ENCODE peak calls at places on chromosomes 11 and 22, in nine cellular contexts. W is colonic mucosa; L is AG04450; X is CD8-positive, alpha-beta memory T cell; D is fibroblast of pulmonary artery; H is A549; Y is IMR-90; K is choroid plexus epithelial cell; R is astrocyte. F is an unnamed sample.

GRCh38 chr22:44103735-44104134 is 77.0 kb upstream of the PARVG start:
- DNase-seq in D (no peak), X (no peak), H (no peak), W (no peak), K (no peak), Y (no peak), L (no peak), R (no peak), F (no peak)

GRCh38 chr11:118081241-118081958 is 4.5 kb downstream of the TMPRSS4 start:
- DNase-seq in R (no peak), D (no peak), L (no peak), X (no peak), H (no peak), W (no peak), K (no peak), Y (no peak), F (no peak)

GRCh38 chr11:70055444-70055843 is 22.7 kb upstream of the ANO1 start:
- DNase-seq in W (no peak), Y (no peak), X (no peak), R (no peak), D (no peak), L (no peak), H (no peak), K (no peak), F (no peak)

GRCh38 chr11:67347964-67348749 is 5.2 kb downstream of the POLD4 start:
- DNase-seq in R (peak), Y (peak), X (no peak), D (no peak), L (no peak), K (peak), H (peak), W (no peak), F (no peak)

GRCh38 chr11:21564095-21564494 is 628.8 kb upstream of the ANO5 start:
- DNase-seq in R (no peak), X (no peak), Y (no peak), D (no peak), W (no peak), K (no peak), L (no peak), H (no peak), F (no peak)

GRCh38 chr11:107740256-107740655 is 28.4 kb upstream of the SLN start:
- DNase-seq in Y (no peak), R (peak), W (no peak), D (no peak), X (no peak), L (no peak), H (no peak), K (peak), F (no peak)

GRCh38 chr11:75490221-75491181 is 35.2 kb downstream of the GDPD5 start:
- DNase-seq in H (no peak), W (no peak), Y (peak), L (no peak), X (no peak), D (peak), R (peak), K (peak), F (no peak)

GRCh38 chr11:70464509-70465361 is 66.4 kb downstream of the CTTN start:
- DNase-seq in R (no peak), K (no peak), Y (no peak), X (no peak), W (no peak), H (no peak), D (no peak), L (no peak), F (no peak)

GRCh38 chr22:41094036-41094435 is 1.6 kb downstream of the EP300 start:
- DNase-seq in R (peak), H (peak), D (peak), X (peak), Y (peak), L (no peak), W (peak), K (peak), F (no peak)

GRCh38 chr11:76415073-76415472 is 29.7 kb upstream of the EMSY start:
- DNase-seq in H (peak), W (no peak), R (no peak), Y (no peak), K (no peak), D (no peak), X (no peak), L (no peak), F (no peak)

GRCh38 chr11:2653930-2654739 is 45.7 kb downstream of the KCNQ1OT1 start:
- DNase-seq in D (no peak), R (no peak), W (peak), Y (no peak), H (no peak), X (no peak), K (no peak), L (no peak), F (no peak)

GRCh38 chr22:21945453-21946261 is 7.0 kb downstream of the PPM1F start:
- DNase-seq in L (no peak), W (no peak), D (no peak), Y (no peak), H (no peak), X (no peak), R (no peak), K (no peak), F (no peak)

GRCh38 chr11:81033779-81034550 is 1593.1 kb upstream of the TENM4 start:
- DNase-seq in D (no peak), Y (no peak), H (no peak), W (no peak), X (no peak), R (no peak), L (no peak), K (no peak), F (no peak)

GRCh38 chr11:94544832-94545640 is 1.3 kb downstream of the FUT4 start:
- DNase-seq in H (no peak), R (no peak), Y (no peak), W (peak), D (no peak), X (no peak), L (no peak), K (no peak), F (no peak)

GRCh38 chr11:11421509-11421908 is 68.5 kb upstream of the CSNK2A3 start:
- DNase-seq in K (no peak), L (no peak), R (no peak), X (no peak), D (no peak), W (no peak), H (no peak), Y (no peak), F (no peak)

GRCh38 chr11:44989831-44990566 is 39.3 kb upstream of the TP53I11 start:
- DNase-seq in H (no peak), K (no peak), R (no peak), Y (no peak), L (no peak), W (no peak), D (peak), X (no peak), F (peak)

GRCh38 chr11:13207665-13208594 is 69.7 kb upstream of the BMAL1 start:
- DNase-seq in W (peak), X (no peak), K (peak), H (peak), D (peak), Y (peak), R (peak), L (peak), F (peak)

GRCh38 chr11:70326365-70326803 is 55.9 kb downstream of the PPFIA1 start:
- DNase-seq in H (no peak), K (peak), Y (peak), L (peak), R (no peak), W (peak), D (peak), X (no peak), F (no peak)

GRCh38 chr22:26168934-26169311 is 339 bp upstream of the SEZ6L start:
- DNase-seq in L (no peak), X (no peak), W (no peak), Y (no peak), H (no peak), D (no peak), R (no peak), K (no peak), F (no peak)

GRCh38 chr11:80388133-80388532 is 947.3 kb upstream of the TENM4 start:
- DNase-seq in R (no peak), W (no peak), K (no peak), D (no peak), X (no peak), L (no peak), H (no peak), Y (no peak), F (no peak)

GRCh38 chr11:76148941-76149613 is 57.2 kb downstream of the WNT11 start:
- DNase-seq in K (peak), X (no peak), L (no peak), D (peak), W (peak), H (no peak), R (no peak), Y (no peak), F (no peak)

GRCh38 chr11:68550485-68550817 is 89.9 kb downstream of the PPP6R3 start:
- DNase-seq in Y (peak), X (peak), D (peak), K (peak), W (no peak), R (peak), L (no peak), H (no peak), F (no peak)

GRCh38 chr22:37716708-37717107 is 19.9 kb downstream of the TRIOBP start:
- DNase-seq in X (no peak), W (no peak), K (peak), Y (peak), L (no peak), R (no peak), H (no peak), D (no peak), F (no peak)

GRCh38 chr11:64438986-64439771 is 80.2 kb downstream of the RPS6KA4 start:
- DNase-seq in X (no peak), K (no peak), W (no peak), H (no peak), Y (no peak), D (no peak), R (no peak), L (no peak), F (no peak)

GRCh38 chr11:115221461-115222069 is 282.6 kb downstream of the CADM1 start:
- DNase-seq in K (no peak), X (no peak), H (no peak), W (no peak), D (no peak), Y (no peak), R (no peak), L (no peak), F (no peak)

GRCh38 chr22:25407859-25408229 is 156.6 kb upstream of the GRK3 start:
- DNase-seq in L (no peak), H (no peak), X (no peak), K (no peak), Y (no peak), W (no peak), R (no peak), D (no peak), F (no peak)

GRCh38 chr11:131033151-131033651 is 116.9 kb upstream of the SNX19 start:
- DNase-seq in L (peak), H (peak), Y (peak), K (peak), D (peak), R (peak), X (no peak), W (no peak), F (no peak)

GRCh38 chr22:25419247-25420113 is 145.0 kb upstream of the GRK3 start:
- DNase-seq in Y (peak), W (peak), D (no peak), L (no peak), R (no peak), H (no peak), X (no peak), K (peak), F (peak)

GRCh38 chr11:225734-226453 is 10.2 kb downstream of the SIRT3 start:
- DNase-seq in D (peak), X (no peak), H (no peak), Y (peak), L (no peak), K (peak), R (peak), W (no peak), F (no peak)

GRCh38 chr22:49573109-49573765 is 254.4 kb downstream of the BRD1 start:
- DNase-seq in D (no peak), H (no peak), X (no peak), Y (no peak), K (no peak), W (no peak), L (no peak), R (no peak), F (no peak)

GRCh38 chr11:91691872-91692271 is 532.7 kb upstream of the FAT3 start:
- DNase-seq in L (no peak), K (no peak), Y (no peak), X (no peak), D (no peak), R (no peak), W (no peak), H (no peak), F (no peak)

GRCh38 chr11:6737872-6738466 is 33.8 kb downstream of the OR2AG2 start:
- DNase-seq in H (peak), X (peak), Y (peak), L (no peak), D (peak), W (peak), K (peak), R (peak), F (no peak)

GRCh38 chr11:111352235-111352746 is 26.8 kb downstream of the POU2AF1 start:
- DNase-seq in H (no peak), Y (no peak), D (no peak), W (no peak), K (no peak), L (no peak), X (no peak), R (no peak), F (no peak)

GRCh38 chr11:6233984-6234313 is 487 bp downstream of the FHIP1B start:
- DNase-seq in Y (no peak), W (no peak), L (no peak), X (no peak), H (no peak), D (no peak), R (no peak), K (no peak), F (no peak)

GRCh38 chr11:115581871-115582639 is 77.8 kb upstream of the CADM1 start:
- DNase-seq in H (peak), R (peak), W (peak), X (no peak), Y (peak), L (no peak), K (no peak), D (no peak), F (no peak)

GRCh38 chr11:128492461-128492860 is 94.9 kb downstream of the ETS1 start:
- DNase-seq in D (peak), X (no peak), L (no peak), R (peak), H (no peak), W (no peak), K (peak), Y (peak), F (no peak)

GRCh38 chr11:101127348-101127698 is 2.3 kb downstream of the PGR start:
- DNase-seq in W (no peak), X (no peak), Y (no peak), L (no peak), R (no peak), H (no peak), D (no peak), K (no peak), F (no peak)

GRCh38 chr22:45923812-45924211 is 53.1 kb downstream of the WNT7B start:
- DNase-seq in K (no peak), W (no peak), H (no peak), Y (no peak), X (no peak), D (no peak), L (no peak), R (no peak), F (no peak)

GRCh38 chr11:33867996-33868645 is 23.8 kb downstream of the LMO2 start:
- DNase-seq in K (no peak), L (no peak), W (no peak), R (no peak), H (no peak), Y (no peak), D (no peak), X (no peak), F (no peak)
- H3K4me3 ChIP-seq in K (no peak), L (no peak), W (peak), R (peak), H (no peak), Y (no peak), D (peak), X (no peak), F (peak)

GRCh38 chr22:27689664-27690063 is 111.9 kb downstream of the MN1 start:
- DNase-seq in K (no peak), X (no peak), D (no peak), Y (no peak), H (no peak), W (no peak), L (no peak), R (no peak), F (no peak)
- H3K4me3 ChIP-seq in K (no peak), X (no peak), D (no peak), Y (no peak), H (no peak), W (no peak), L (no peak), R (no peak), F (no peak)

GRCh38 chr11:126319374-126319740 is 15.5 kb downstream of the DCPS start:
- DNase-seq in X (no peak), Y (no peak), K (no peak), R (no peak), H (no peak), L (no peak), W (no peak), D (no peak), F (no peak)

GRCh38 chr11:126322996-126323395 is 19.1 kb downstream of the DCPS start:
- DNase-seq in L (no peak), X (no peak), H (no peak), W (no peak), Y (no peak), D (no peak), K (no peak), R (no peak), F (no peak)

GRCh38 chr11:126313826-126314225 is 10.0 kb downstream of the DCPS start:
- DNase-seq in D (no peak), H (no peak), R (no peak), Y (no peak), L (no peak), X (no peak), W (no peak), K (no peak), F (no peak)

GRCh38 chr11:126317681-126318641 is 14.1 kb downstream of the DCPS start:
- DNase-seq in K (peak), H (no peak), D (peak), R (peak), L (no peak), W (peak), X (peak), Y (peak), F (peak)

GRCh38 chr11:126318642-126319373 is 14.9 kb downstream of the DCPS start:
- DNase-seq in D (peak), H (no peak), R (peak), K (peak), W (no peak), Y (peak), X (peak), L (peak), F (peak)
- H3K4me3 ChIP-seq in D (no peak), H (no peak), R (no peak), K (peak), W (no peak), Y (no peak), X (peak), L (peak), F (no peak)

DNA sequence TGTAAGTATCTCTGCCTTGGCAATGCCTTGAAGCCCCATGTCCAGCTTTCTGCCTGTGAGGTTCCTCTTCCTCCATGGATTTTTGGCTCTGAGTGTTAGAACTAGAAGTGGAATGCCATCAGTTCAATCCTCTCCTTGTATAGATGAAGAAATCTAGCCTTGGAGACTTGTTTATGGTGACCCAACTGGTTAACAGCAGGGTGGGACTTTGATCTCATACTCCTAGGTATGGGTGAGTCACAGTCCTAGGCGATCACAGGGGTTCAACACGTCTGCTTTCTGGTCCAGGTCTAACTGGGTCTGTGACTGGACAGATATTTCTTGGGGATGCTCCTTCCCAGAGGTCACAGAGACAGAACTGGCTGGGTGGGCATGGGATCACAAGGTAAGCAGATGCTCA is 9.2 kb upstream of the MTFP1 start:
- DNase-seq in X (no peak), W (peak), K (peak), L (no peak), R (no peak), Y (peak), D (no peak), H (peak), F (no peak)
- H3K4me3 ChIP-seq in X (no peak), W (no peak), K (no peak), L (no peak), R (no peak), Y (no peak), D (no peak), H (no peak), F (no peak)

GRCh38 chr22:19984851-19985811 is 31.5 kb downstream of the ARVCF start:
- DNase-seq in D (no peak), X (no peak), R (no peak), W (no peak), H (no peak), L (no peak), K (no peak), Y (no peak), F (no peak)
- H3K4me3 ChIP-seq in D (no peak), X (no peak), R (no peak), W (no peak), H (no peak), L (no peak), K (no peak), Y (no peak), F (no peak)

F was measured in right atrium auricular region.